ENCODE peak calls at places on chromosomes 7 and 10, in seven cellular contexts. W, R, L, S, O, D and B are unnamed samples.
A peak's percentile ranks its signal among the peaks of the same experiment; 100 is the strongest.

GRCh38 chr7:51455086-51455485 is 138.5 kb upstream of the COBL start:
- DNase-seq in W (no peak), R (no peak), L (no peak), S (no peak), O (no peak), D (no peak), B (no peak)

GRCh38 chr10:98403812-98404504 is 11.0 kb downstream of the PYROXD2 start:
- DNase-seq in W (no peak), R (no peak), L (peak; percentile 87), S (no peak), O (no peak), D (no peak), B (no peak)

GRCh38 chr7:63031838-63032436 is 966.7 kb upstream of the ZNF722 start:
- DNase-seq in W (no peak), R (no peak), L (no peak), S (no peak), O (no peak), D (no peak), B (no peak)

GRCh38 chr7:20172736-20173334 is 44.3 kb downstream of the MACC1 start:
- DNase-seq in W (peak; percentile 77), R (no peak), L (peak; percentile 64), S (peak; percentile 75), O (peak; percentile 93), D (peak; percentile 48), B (peak; percentile 72)

GRCh38 chr7:48154792-48155413 is 16.4 kb upstream of the ABCA13 start:
- DNase-seq in W (peak; percentile 64), R (no peak), L (peak; percentile 55), S (peak; percentile 21), O (peak; percentile 57), D (no peak), B (peak; percentile 64)

GRCh38 chr7:128831178-128831993 is 1.2 kb downstream of the FLNC start:
- DNase-seq in W (peak; percentile 77), R (no peak), L (peak; percentile 74), S (peak; percentile 89), O (peak; percentile 68), D (no peak), B (peak; percentile 65)

GRCh38 chr10:20852303-20852702 is 44.8 kb downstream of the NEBL start:
- DNase-seq in W (no peak), R (no peak), L (no peak), S (no peak), O (no peak), D (no peak), B (no peak)

GRCh38 chr7:43307522-43307921 is 195.1 kb downstream of the HECW1 start:
- DNase-seq in W (no peak), R (no peak), L (no peak), S (no peak), O (no peak), D (no peak), B (no peak)

GRCh38 chr7:121623130-121623872 is 227.2 kb upstream of the FAM3C start:
- DNase-seq in W (peak; percentile 18), R (no peak), L (no peak), S (no peak), O (no peak), D (no peak), B (no peak)

GRCh38 chr7:121621947-121622346 is 225.8 kb upstream of the FAM3C start:
- DNase-seq in W (peak; percentile 64), R (no peak), L (no peak), S (no peak), O (no peak), D (no peak), B (peak; percentile 36)

GRCh38 chr7:121620953-121621606 is 225.0 kb upstream of the FAM3C start:
- DNase-seq in W (no peak), R (no peak), L (no peak), S (no peak), O (peak; percentile 80), D (no peak), B (no peak)

GRCh38 chr7:121620206-121620605 is 224.1 kb upstream of the FAM3C start:
- DNase-seq in W (no peak), R (no peak), L (no peak), S (no peak), O (no peak), D (no peak), B (no peak)

GRCh38 chr7:121624922-121625321 is 228.8 kb upstream of the FAM3C start:
- DNase-seq in W (peak; percentile 74), R (no peak), L (peak; percentile 15), S (no peak), O (no peak), D (no peak), B (peak; percentile 70)
- TF ChIP-seq CTCF in W (no peak), R (no peak), L (no peak), S (no peak), O (no peak), D (no peak), B (no peak)

DNA sequence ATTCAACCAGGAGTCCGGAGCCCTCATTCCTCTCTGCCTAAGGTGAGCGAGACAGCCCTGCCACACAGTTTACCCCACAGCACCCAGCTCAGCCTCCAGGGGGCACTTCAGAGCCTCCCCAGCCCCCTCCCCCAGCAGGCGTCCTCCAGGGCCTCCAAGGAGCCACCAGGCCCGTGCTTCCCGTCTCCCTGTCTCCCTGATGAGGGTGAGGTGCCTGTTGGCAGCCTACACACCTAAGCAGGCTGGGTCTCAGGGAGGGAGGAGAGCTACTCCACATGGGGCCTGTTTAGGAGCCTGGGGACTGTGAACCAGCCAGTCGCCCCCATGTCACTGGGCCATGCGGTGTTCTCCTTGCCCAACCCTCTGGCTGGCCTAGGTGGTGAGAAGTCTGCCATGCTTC is 28.9 kb upstream of the TRIM8 start:
- DNase-seq in W (no peak), R (no peak), L (no peak), S (peak; percentile 45), O (peak; percentile 80), D (peak; percentile 54), B (no peak)
- TF ChIP-seq CTCF in W (peak; percentile 40), R (no peak), L (peak; percentile 20), S (no peak), O (peak; percentile 87), D (peak; percentile 22), B (peak; percentile 35)

GRCh38 chr10:83917519-83918506 is 221.5 kb upstream of the GHITM start:
- DNase-seq in W (peak; percentile 13), R (no peak), L (no peak), S (peak; percentile 63), O (peak; percentile 78), D (no peak), B (peak; percentile 5)
- TF ChIP-seq CTCF in W (peak; percentile 27), R (no peak), L (no peak), S (no peak), O (peak; percentile 68), D (peak; percentile 38), B (no peak)

DNA sequence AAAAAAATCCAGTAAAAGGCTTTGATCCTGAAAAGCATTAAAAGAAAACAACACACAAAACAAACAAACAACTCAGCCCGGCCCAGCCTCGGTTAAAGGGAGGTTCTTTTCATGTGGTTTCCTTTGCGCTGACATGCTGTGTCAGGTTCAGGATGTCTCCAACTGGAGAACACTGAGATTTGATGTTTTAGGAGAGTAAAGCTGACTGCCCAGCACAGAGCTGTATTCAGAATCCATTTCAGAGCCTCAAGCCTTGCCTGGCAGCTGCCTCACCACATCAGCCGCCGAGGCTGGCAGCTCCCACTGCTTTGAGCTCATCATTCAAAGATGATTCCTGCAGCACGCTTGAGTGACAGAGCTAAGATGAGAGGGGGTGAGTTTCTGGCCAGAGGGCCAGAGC is 205.8 kb upstream of the LYZL1 start:
- DNase-seq in W (no peak), R (no peak), L (no peak), S (no peak), O (no peak), D (no peak), B (no peak)
- TF ChIP-seq CTCF in W (no peak), R (no peak), L (no peak), S (no peak), O (no peak), D (no peak), B (no peak)

GRCh38 chr7:155466814-155467675 is 9.1 kb downstream of the EN2 start:
- DNase-seq in W (no peak), R (no peak), L (no peak), S (peak; percentile 87), O (peak; percentile 95), D (no peak), B (no peak)
- TF ChIP-seq CTCF in W (no peak), R (no peak), L (no peak), S (peak; percentile 38), O (peak; percentile 0), D (no peak), B (no peak)

DNA sequence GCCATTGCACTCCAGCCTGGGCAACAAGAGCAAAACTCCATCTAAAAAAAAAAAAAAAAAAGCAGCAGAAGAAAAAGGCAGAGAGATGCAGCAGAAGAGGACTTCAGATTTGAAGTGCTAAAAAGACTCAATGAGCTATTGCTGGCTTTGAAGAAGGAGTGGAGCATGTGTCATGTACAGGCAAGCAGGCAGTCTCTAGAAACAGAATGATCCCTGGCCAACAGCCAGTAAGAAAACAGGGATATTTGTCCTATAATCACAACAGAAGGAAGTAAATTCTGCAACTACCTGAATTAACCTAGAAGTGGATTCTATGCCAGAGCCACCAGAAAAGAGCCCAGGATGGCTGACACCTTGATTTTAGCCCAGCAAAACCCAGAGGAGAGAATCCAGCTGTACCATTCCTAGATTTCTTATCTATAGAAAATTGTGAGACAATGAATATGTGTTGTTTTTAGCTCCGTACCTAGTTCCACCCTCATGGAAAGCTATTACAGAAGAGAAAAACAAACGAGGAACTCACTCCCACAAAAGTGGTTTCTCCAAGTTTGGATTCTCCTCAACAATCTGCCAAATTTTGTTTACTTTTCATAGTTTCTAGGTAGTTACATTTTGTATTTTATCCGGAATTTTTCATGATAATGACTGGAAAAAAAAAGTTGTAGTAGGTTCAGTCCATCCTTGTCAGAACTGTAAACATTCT is 198.2 kb upstream of the GNAI1 start:
- DNase-seq in W (peak; percentile 53), R (no peak), L (no peak), S (no peak), O (no peak), D (no peak), B (peak; percentile 64)
- TF ChIP-seq CTCF in W (no peak), R (no peak), L (no peak), S (no peak), O (no peak), D (no peak), B (no peak)